ENCODE peak calls at places on chromosomes 5 and 9, in ten cellular contexts. One of them, this sample, is unnamed.

GRCh38 chr5:57499262-57500050 is 16.8 kb upstream of the ACTBL2 start:
- DNase-seq in cardiac muscle cell: peak; percentile 86
- DNase-seq in K562: peak; percentile 42
- DNase-seq in fibroblast of mammary gland: peak; percentile 78
- DNase-seq in upper lobe of right lung: no peak
- DNase-seq in SK-N-SH: peak; percentile 36
- DNase-seq in fibroblast of pulmonary artery: peak; percentile 90
- DNase-seq in neural progenitor cell: peak; percentile 70
- DNase-seq in suprapubic skin: no peak
- DNase-seq in astrocyte of the spinal cord: peak; percentile 72
- DNase-seq in this sample: peak; percentile 81

GRCh38 chr9:98547606-98548005 is 161.1 kb downstream of the GABBR2 start:
- DNase-seq in cardiac muscle cell: no peak
- DNase-seq in K562: no peak
- DNase-seq in fibroblast of mammary gland: no peak
- DNase-seq in upper lobe of right lung: no peak
- DNase-seq in SK-N-SH: no peak
- DNase-seq in fibroblast of pulmonary artery: no peak
- DNase-seq in neural progenitor cell: no peak
- DNase-seq in suprapubic skin: no peak
- DNase-seq in astrocyte of the spinal cord: no peak
- DNase-seq in this sample: no peak

GRCh38 chr9:350354-350753 is 135.7 kb downstream of the DOCK8 start:
- DNase-seq in cardiac muscle cell: no peak
- DNase-seq in K562: no peak
- DNase-seq in fibroblast of mammary gland: no peak
- DNase-seq in upper lobe of right lung: no peak
- DNase-seq in SK-N-SH: no peak
- DNase-seq in fibroblast of pulmonary artery: no peak
- DNase-seq in neural progenitor cell: no peak
- DNase-seq in suprapubic skin: no peak
- DNase-seq in astrocyte of the spinal cord: no peak
- DNase-seq in this sample: no peak

GRCh38 chr5:53011233-53011632 is 22.1 kb downstream of the ITGA2 start:
- DNase-seq in cardiac muscle cell: no peak
- DNase-seq in K562: no peak
- DNase-seq in fibroblast of mammary gland: no peak
- DNase-seq in upper lobe of right lung: no peak
- DNase-seq in SK-N-SH: no peak
- DNase-seq in fibroblast of pulmonary artery: no peak
- DNase-seq in neural progenitor cell: no peak
- DNase-seq in suprapubic skin: no peak
- DNase-seq in astrocyte of the spinal cord: no peak
- DNase-seq in this sample: no peak

GRCh38 chr5:169307648-169308047 is 6.7 kb upstream of the SLIT3 start:
- DNase-seq in cardiac muscle cell: peak; percentile 31
- DNase-seq in K562: no peak
- DNase-seq in fibroblast of mammary gland: no peak
- DNase-seq in upper lobe of right lung: no peak
- DNase-seq in SK-N-SH: no peak
- DNase-seq in fibroblast of pulmonary artery: peak; percentile 25
- DNase-seq in neural progenitor cell: no peak
- DNase-seq in suprapubic skin: no peak
- DNase-seq in astrocyte of the spinal cord: peak; percentile 12
- DNase-seq in this sample: no peak

GRCh38 chr5:23468658-23469057 is 38.8 kb upstream of the PRDM9 start:
- DNase-seq in cardiac muscle cell: no peak
- DNase-seq in K562: no peak
- DNase-seq in fibroblast of mammary gland: no peak
- DNase-seq in upper lobe of right lung: no peak
- DNase-seq in SK-N-SH: no peak
- DNase-seq in fibroblast of pulmonary artery: no peak
- DNase-seq in neural progenitor cell: no peak
- DNase-seq in suprapubic skin: no peak
- DNase-seq in astrocyte of the spinal cord: no peak
- DNase-seq in this sample: no peak

GRCh38 chr5:146584750-146585149 is 68.8 kb upstream of the GPR151 start:
- DNase-seq in cardiac muscle cell: no peak
- DNase-seq in K562: no peak
- DNase-seq in fibroblast of mammary gland: no peak
- DNase-seq in upper lobe of right lung: no peak
- DNase-seq in SK-N-SH: no peak
- DNase-seq in fibroblast of pulmonary artery: no peak
- DNase-seq in neural progenitor cell: no peak
- DNase-seq in suprapubic skin: no peak
- DNase-seq in astrocyte of the spinal cord: no peak
- DNase-seq in this sample: no peak

GRCh38 chr5:94021246-94021645 is 279.8 kb upstream of the POU5F2 start:
- DNase-seq in cardiac muscle cell: peak; percentile 29
- DNase-seq in K562: no peak
- DNase-seq in fibroblast of mammary gland: peak; percentile 66
- DNase-seq in upper lobe of right lung: no peak
- DNase-seq in SK-N-SH: peak; percentile 4
- DNase-seq in fibroblast of pulmonary artery: peak; percentile 57
- DNase-seq in neural progenitor cell: no peak
- DNase-seq in suprapubic skin: no peak
- DNase-seq in astrocyte of the spinal cord: peak; percentile 75
- DNase-seq in this sample: peak; percentile 80

GRCh38 chr9:22208846-22209585 is 199.9 kb upstream of the CDKN2B start:
- DNase-seq in cardiac muscle cell: no peak
- DNase-seq in K562: no peak
- DNase-seq in fibroblast of mammary gland: peak; percentile 72
- DNase-seq in upper lobe of right lung: no peak
- DNase-seq in SK-N-SH: no peak
- DNase-seq in fibroblast of pulmonary artery: no peak
- DNase-seq in neural progenitor cell: no peak
- DNase-seq in suprapubic skin: no peak
- DNase-seq in astrocyte of the spinal cord: peak; percentile 51
- DNase-seq in this sample: peak; percentile 87

GRCh38 chr5:15285901-15286583 is 213.9 kb upstream of the FBXL7 start:
- DNase-seq in cardiac muscle cell: peak; percentile 87
- DNase-seq in K562: no peak
- DNase-seq in fibroblast of mammary gland: peak; percentile 59
- DNase-seq in upper lobe of right lung: no peak
- DNase-seq in SK-N-SH: no peak
- DNase-seq in fibroblast of pulmonary artery: peak; percentile 90
- DNase-seq in neural progenitor cell: no peak
- DNase-seq in suprapubic skin: no peak
- DNase-seq in astrocyte of the spinal cord: peak; percentile 41
- DNase-seq in this sample: no peak

GRCh38 chr5:15290953-15291352 is 209.0 kb upstream of the FBXL7 start:
- DNase-seq in cardiac muscle cell: peak; percentile 19
- DNase-seq in K562: peak; percentile 1
- DNase-seq in fibroblast of mammary gland: no peak
- DNase-seq in upper lobe of right lung: no peak
- DNase-seq in SK-N-SH: no peak
- DNase-seq in fibroblast of pulmonary artery: no peak
- DNase-seq in neural progenitor cell: peak; percentile 8
- DNase-seq in suprapubic skin: no peak
- DNase-seq in astrocyte of the spinal cord: no peak
- DNase-seq in this sample: no peak

DNA sequence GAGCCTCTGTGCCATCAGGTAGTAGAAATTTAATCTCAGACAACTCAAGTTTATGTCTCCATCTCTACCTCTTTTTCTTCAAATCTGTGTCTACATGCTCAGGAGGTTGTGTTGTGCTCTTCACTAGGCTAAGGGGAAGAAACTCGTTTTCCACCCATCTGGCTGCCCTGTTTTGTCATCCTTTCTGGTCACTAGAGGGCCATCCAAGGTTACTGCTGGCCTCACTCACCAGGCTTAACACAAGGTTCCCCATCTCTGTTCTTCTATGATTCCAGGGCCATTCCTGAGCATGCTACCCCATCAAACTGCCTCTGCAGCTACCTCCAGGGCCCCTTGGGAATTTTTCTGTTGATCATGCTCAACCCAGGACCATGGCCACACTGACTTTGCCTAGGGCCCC is 213.3 kb upstream of the FBXL7 start:
- DNase-seq in cardiac muscle cell: peak; percentile 47
- DNase-seq in K562: no peak
- DNase-seq in fibroblast of mammary gland: no peak
- DNase-seq in upper lobe of right lung: no peak
- DNase-seq in SK-N-SH: peak; percentile 12
- DNase-seq in fibroblast of pulmonary artery: peak; percentile 39
- DNase-seq in neural progenitor cell: peak; percentile 27
- DNase-seq in suprapubic skin: no peak
- DNase-seq in astrocyte of the spinal cord: no peak
- DNase-seq in this sample: no peak
- TF ChIP-seq CTCF in cardiac muscle cell: peak; percentile 37
- TF ChIP-seq CTCF in K562: no peak
- TF ChIP-seq CTCF in fibroblast of mammary gland: no peak
- TF ChIP-seq CTCF in upper lobe of right lung: peak; percentile 32
- TF ChIP-seq CTCF in SK-N-SH: peak; percentile 22
- TF ChIP-seq CTCF in fibroblast of pulmonary artery: peak; percentile 40
- TF ChIP-seq CTCF in neural progenitor cell: peak; percentile 40
- TF ChIP-seq CTCF in suprapubic skin: no peak
- TF ChIP-seq CTCF in astrocyte of the spinal cord: no peak
- TF ChIP-seq CTCF in this sample: no peak

GRCh38 chr5:78755822-78756429 is 107.4 kb upstream of the LHFPL2 start:
- DNase-seq in cardiac muscle cell: no peak
- DNase-seq in K562: no peak
- DNase-seq in fibroblast of mammary gland: peak; percentile 49
- DNase-seq in upper lobe of right lung: no peak
- DNase-seq in SK-N-SH: no peak
- DNase-seq in fibroblast of pulmonary artery: no peak
- DNase-seq in neural progenitor cell: no peak
- DNase-seq in suprapubic skin: no peak
- DNase-seq in astrocyte of the spinal cord: no peak
- DNase-seq in this sample: peak; percentile 74
- H3K4me3 ChIP-seq in cardiac muscle cell: no peak overlapping the region
- H3K4me3 ChIP-seq in K562: no peak overlapping the region
- H3K4me3 ChIP-seq in fibroblast of mammary gland: no peak overlapping the region
- H3K4me3 ChIP-seq in upper lobe of right lung: no peak overlapping the region
- H3K4me3 ChIP-seq in SK-N-SH: no peak overlapping the region
- H3K4me3 ChIP-seq in fibroblast of pulmonary artery: no peak overlapping the region
- H3K4me3 ChIP-seq in neural progenitor cell: no peak overlapping the region
- H3K4me3 ChIP-seq in suprapubic skin: no peak overlapping the region
- H3K4me3 ChIP-seq in astrocyte of the spinal cord: no peak overlapping the region
- H3K4me3 ChIP-seq in this sample: no peak overlapping the region

DNA sequence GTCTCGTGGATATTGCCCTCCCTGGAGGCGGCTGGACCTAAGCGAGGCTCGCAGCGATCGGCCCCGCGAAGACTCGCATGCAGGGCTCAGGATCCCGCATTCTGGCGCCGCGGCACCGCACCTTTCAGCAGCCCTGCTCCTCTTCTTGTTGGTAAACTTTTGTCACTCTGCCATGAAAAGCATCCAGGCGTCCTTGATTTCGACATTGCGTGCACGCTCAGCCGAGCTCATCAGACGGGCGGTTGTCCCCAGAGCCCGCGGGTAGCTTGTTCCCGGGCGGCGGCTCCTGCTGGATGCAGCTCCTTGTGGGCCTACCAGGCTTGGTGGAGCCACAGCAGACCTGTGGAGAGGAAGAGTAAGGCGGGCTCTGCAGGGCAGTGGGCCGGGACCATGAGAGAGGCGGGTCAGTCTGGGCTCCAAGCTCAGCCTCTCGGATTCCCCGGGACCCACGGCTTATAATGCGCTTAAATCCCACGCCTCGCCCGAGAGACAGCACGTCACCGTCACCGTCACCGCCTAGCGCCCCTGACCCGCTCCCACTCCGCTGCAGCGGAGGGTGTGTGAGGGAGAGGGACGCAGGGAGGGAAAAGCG is 1.8 kb upstream of the ANKRD18A start:
- DNase-seq in cardiac muscle cell: no peak
- DNase-seq in K562: no peak
- DNase-seq in fibroblast of mammary gland: no peak
- DNase-seq in upper lobe of right lung: no peak
- DNase-seq in SK-N-SH: peak; percentile 64
- DNase-seq in fibroblast of pulmonary artery: no peak
- DNase-seq in neural progenitor cell: peak; percentile 57
- DNase-seq in suprapubic skin: no peak
- DNase-seq in astrocyte of the spinal cord: peak; percentile 3
- DNase-seq in this sample: peak; percentile 22
- TF ChIP-seq CTCF in cardiac muscle cell: no peak
- TF ChIP-seq CTCF in K562: no peak
- TF ChIP-seq CTCF in fibroblast of mammary gland: no peak
- TF ChIP-seq CTCF in upper lobe of right lung: no peak
- TF ChIP-seq CTCF in SK-N-SH: no peak
- TF ChIP-seq CTCF in fibroblast of pulmonary artery: no peak
- TF ChIP-seq CTCF in neural progenitor cell: no peak
- TF ChIP-seq CTCF in suprapubic skin: no peak
- TF ChIP-seq CTCF in astrocyte of the spinal cord: no peak
- TF ChIP-seq CTCF in this sample: no peak

GRCh38 chr5:141001466-141001853 is 35.2 kb downstream of the PCDHAC2 start:
- DNase-seq in cardiac muscle cell: no peak
- DNase-seq in K562: no peak
- DNase-seq in fibroblast of mammary gland: no peak
- DNase-seq in upper lobe of right lung: peak; percentile 84
- DNase-seq in SK-N-SH: peak; percentile 61
- DNase-seq in fibroblast of pulmonary artery: no peak
- DNase-seq in neural progenitor cell: peak; percentile 34
- DNase-seq in suprapubic skin: no peak
- DNase-seq in astrocyte of the spinal cord: no peak
- DNase-seq in this sample: peak; percentile 48
- H3K4me3 ChIP-seq in cardiac muscle cell: peak overlapping the region; percentile 9
- H3K4me3 ChIP-seq in K562: no peak overlapping the region
- H3K4me3 ChIP-seq in fibroblast of mammary gland: peak overlapping the region; percentile 17
- H3K4me3 ChIP-seq in upper lobe of right lung: peak overlapping the region; percentile 28
- H3K4me3 ChIP-seq in SK-N-SH: peak overlapping the region; percentile 59
- H3K4me3 ChIP-seq in fibroblast of pulmonary artery: no peak overlapping the region
- H3K4me3 ChIP-seq in neural progenitor cell: peak overlapping the region; percentile 53
- H3K4me3 ChIP-seq in suprapubic skin: peak overlapping the region; percentile 24
- H3K4me3 ChIP-seq in astrocyte of the spinal cord: peak overlapping the region; percentile 10
- H3K4me3 ChIP-seq in this sample: no peak overlapping the region

GRCh38 chr9:134550584-134550983 is 91.0 kb upstream of the COL5A1 start:
- DNase-seq in cardiac muscle cell: no peak
- DNase-seq in K562: no peak
- DNase-seq in fibroblast of mammary gland: no peak
- DNase-seq in upper lobe of right lung: no peak
- DNase-seq in SK-N-SH: no peak
- DNase-seq in fibroblast of pulmonary artery: no peak
- DNase-seq in neural progenitor cell: peak; percentile 26
- DNase-seq in suprapubic skin: no peak
- DNase-seq in astrocyte of the spinal cord: no peak
- DNase-seq in this sample: no peak
- TF ChIP-seq CTCF in cardiac muscle cell: no peak
- TF ChIP-seq CTCF in K562: no peak
- TF ChIP-seq CTCF in fibroblast of mammary gland: no peak
- TF ChIP-seq CTCF in upper lobe of right lung: no peak
- TF ChIP-seq CTCF in SK-N-SH: peak; percentile 33
- TF ChIP-seq CTCF in fibroblast of pulmonary artery: no peak
- TF ChIP-seq CTCF in neural progenitor cell: peak; percentile 19
- TF ChIP-seq CTCF in suprapubic skin: no peak
- TF ChIP-seq CTCF in astrocyte of the spinal cord: no peak
- TF ChIP-seq CTCF in this sample: no peak